ENCODE peak calls at places on chromosome 1, in five cellular contexts. Q is kidney epithelial cell; A is naive thymus-derived CD4-positive, alpha-beta T cell; Z is A673; D is cardiac fibroblast. M is an unnamed sample.

GRCh38 chr1:208081972-208082371 is 162.2 kb downstream of the PLXNA2 start:
- DNase-seq in Q (no peak), A (no peak), Z (no peak), D (no peak), M (no peak)

GRCh38 chr1:47688631-47689296 is 250.9 kb downstream of the FOXD2 start:
- DNase-seq in Q (no peak), A (no peak), Z (no peak), D (no peak), M (no peak)

GRCh38 chr1:51527144-51527543 is 8.1 kb upstream of the EPS15 start:
- DNase-seq in Q (no peak), A (no peak), Z (no peak), D (no peak), M (no peak)

GRCh38 chr1:25117233-25117823 is 115.0 kb downstream of the SYF2 start:
- DNase-seq in Q (no peak), A (no peak), Z (no peak), D (no peak), M (no peak)

GRCh38 chr1:64866689-64867088 is 99.7 kb downstream of the JAK1 start:
- DNase-seq in Q (no peak), A (no peak), Z (no peak), D (no peak), M (no peak)

GRCh38 chr1:89954401-89954800 is 40.5 kb upstream of the ZNF326 start:
- DNase-seq in Q (no peak), A (no peak), Z (no peak), D (no peak), M (no peak)

GRCh38 chr1:10179751-10180150 is 30.6 kb upstream of the KIF1B start:
- DNase-seq in Q (no peak), A (no peak), Z (no peak), D (no peak), M (no peak)

GRCh38 chr1:176801553-176802020 is 338.6 kb downstream of the PAPPA2 start:
- DNase-seq in Q (no peak), A (no peak), Z (peak; percentile 11), D (no peak), M (no peak)

GRCh38 chr1:220013497-220013896 is 32.8 kb downstream of the EPRS1 start:
- DNase-seq in Q (no peak), A (no peak), Z (no peak), D (peak; percentile 59), M (no peak)

GRCh38 chr1:23177031-23177430 is 8.4 kb upstream of the LUZP1 start:
- DNase-seq in Q (no peak), A (no peak), Z (no peak), D (no peak), M (no peak)
- H3K4me3 ChIP-seq in Q (peak overlapping the region; percentile 49), A (peak overlapping the region; percentile 35), Z (peak overlapping the region; percentile 44), D (peak overlapping the region; percentile 58), M (peak overlapping the region; percentile 56)

GRCh38 chr1:54325705-54326461 is 80.3 kb downstream of the SSBP3 start:
- DNase-seq in Q (peak; percentile 19), A (no peak), Z (no peak), D (no peak), M (no peak)
- H3K4me3 ChIP-seq in Q (no peak overlapping the region), A (no peak overlapping the region), Z (no peak overlapping the region), D (no peak overlapping the region), M (no peak overlapping the region)

DNA sequence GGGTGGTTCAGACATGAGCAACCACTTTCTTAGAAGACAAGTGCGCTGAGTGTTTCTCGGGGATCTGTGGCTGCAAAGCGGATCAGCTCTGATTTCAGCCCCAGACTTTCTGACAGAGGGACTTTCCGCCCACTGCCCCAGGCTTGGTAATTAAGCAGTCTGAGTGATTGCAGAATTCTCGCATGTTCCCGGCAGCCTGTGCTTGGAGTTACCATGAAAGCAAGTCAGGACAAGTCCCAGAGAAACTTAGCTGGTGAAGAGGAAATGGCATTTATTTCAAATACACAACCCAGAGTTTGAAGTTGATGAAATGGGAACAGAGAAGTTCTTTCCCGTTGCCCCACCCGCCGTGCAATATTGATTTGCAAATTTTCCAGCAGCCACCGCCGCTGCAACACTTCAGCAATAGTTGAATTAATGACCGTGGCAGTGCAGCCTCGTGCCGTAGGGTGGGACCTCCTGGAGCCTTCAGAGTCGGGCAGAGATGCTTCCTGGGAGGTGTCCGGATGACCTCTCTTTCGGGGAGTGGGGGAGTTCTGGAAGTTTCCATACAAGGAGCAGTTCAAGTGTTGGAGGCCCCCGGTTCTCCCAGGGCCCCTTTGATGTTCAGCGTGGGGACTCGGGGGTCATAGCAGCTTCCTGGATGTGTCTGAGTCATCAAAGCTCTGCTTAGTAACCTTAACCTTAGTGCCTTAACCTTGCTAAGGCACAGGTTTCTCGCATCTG is 134.7 kb downstream of the KAZN start:
- DNase-seq in Q (no peak), A (no peak), Z (peak; percentile 69), D (no peak), M (peak; percentile 54)
- H3K4me3 ChIP-seq in Q (no peak overlapping the region), A (no peak overlapping the region), Z (peak overlapping the region; percentile 5), D (no peak overlapping the region), M (no peak overlapping the region)

GRCh38 chr1:46132529-46133180 is at the start of gene PIK3R3:
- DNase-seq in Q (peak; percentile 92), A (peak; percentile 57), Z (peak; percentile 99), D (peak; percentile 99), M (peak; percentile 97)

GRCh38 chr1:46133181-46133658 is 791 bp upstream of the PIK3R3 start:
- DNase-seq in Q (no peak), A (no peak), Z (no peak), D (no peak), M (no peak)

GRCh38 chr1:46130144-46130543 is 2.3 kb downstream of the PIK3R3 start:
- DNase-seq in Q (no peak), A (no peak), Z (no peak), D (no peak), M (no peak)

GRCh38 chr1:46131093-46131492 is 1.3 kb downstream of the PIK3R3 start:
- DNase-seq in Q (no peak), A (no peak), Z (no peak), D (peak; percentile 33), M (no peak)

DNA sequence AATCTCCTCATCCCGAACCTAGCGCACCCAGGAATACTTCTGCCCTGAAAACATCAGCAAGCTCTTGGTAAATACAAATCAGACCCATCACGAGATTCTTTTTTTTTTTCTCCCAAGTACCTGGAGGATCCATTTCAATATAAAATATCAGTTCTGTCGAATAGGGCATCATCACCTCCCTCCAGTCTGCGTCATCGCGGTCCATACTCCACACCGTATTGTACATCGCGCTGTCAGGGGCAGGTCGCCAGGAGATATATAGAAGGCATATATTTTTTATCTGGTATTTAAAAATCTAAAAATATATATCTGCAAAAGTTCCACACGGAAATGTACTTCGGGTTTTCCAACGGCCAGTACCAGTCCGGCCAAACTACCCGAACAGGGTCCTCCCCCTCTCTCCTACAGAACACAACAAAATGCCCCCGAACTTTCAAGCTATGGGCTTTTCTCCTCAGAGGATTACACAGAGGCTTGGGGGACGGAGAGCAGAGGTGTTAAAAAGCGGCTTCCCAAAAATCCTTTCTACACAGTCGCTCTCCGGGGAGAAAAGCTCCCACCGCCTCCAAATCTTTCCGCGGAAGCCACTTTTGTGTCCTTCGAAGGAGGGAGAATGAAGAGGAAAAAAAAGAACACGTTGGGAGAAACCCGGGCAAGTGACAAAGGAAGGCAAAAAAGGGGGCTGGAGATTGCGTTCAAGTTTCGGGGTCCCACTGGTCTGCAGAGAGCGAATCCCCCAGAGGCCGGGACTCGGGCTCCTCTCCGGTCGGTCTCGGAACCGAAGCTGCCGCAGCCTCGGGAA is 501 bp downstream of the PIK3R3 start:
- DNase-seq in Q (no peak), A (peak; percentile 9), Z (peak; percentile 57), D (peak; percentile 33), M (no peak)
- H3K4me3 ChIP-seq in Q (peak overlapping the region; percentile 61), A (peak overlapping the region; percentile 88), Z (peak overlapping the region; percentile 73), D (peak overlapping the region; percentile 67), M (peak overlapping the region; percentile 88)

GRCh38 chr1:230976825-230977747 is 1.6 kb downstream of the TTC13 start:
- DNase-seq in Q (no peak), A (peak; percentile 66), Z (no peak), D (no peak), M (no peak)
- H3K4me3 ChIP-seq in Q (no peak overlapping the region), A (peak overlapping the region; percentile 67), Z (peak overlapping the region; percentile 65), D (peak overlapping the region; percentile 70), M (peak overlapping the region; percentile 94)

GRCh38 chr1:246576709-246577032 is 10.4 kb downstream of the CNST start:
- DNase-seq in Q (no peak), A (no peak), Z (no peak), D (no peak), M (no peak)
- H3K4me3 ChIP-seq in Q (no peak overlapping the region), A (no peak overlapping the region), Z (no peak overlapping the region), D (no peak overlapping the region), M (no peak overlapping the region)

GRCh38 chr1:15837931-15838330 is 9.6 kb upstream of the SPEN start:
- DNase-seq in Q (no peak), A (no peak), Z (no peak), D (no peak), M (no peak)

GRCh38 chr1:15835741-15836510 is 11.6 kb upstream of the SPEN start:
- DNase-seq in Q (peak; percentile 98), A (peak; percentile 98), Z (peak; percentile 100), D (peak; percentile 100), M (peak; percentile 96)

GRCh38 chr1:15838721-15839120 is 8.8 kb upstream of the SPEN start:
- DNase-seq in Q (no peak), A (no peak), Z (no peak), D (no peak), M (no peak)

GRCh38 chr1:15835205-15835740 is 12.2 kb upstream of the SPEN start:
- DNase-seq in Q (no peak), A (no peak), Z (peak; percentile 68), D (no peak), M (no peak)

GRCh38 chr1:15836772-15837669 is 10.5 kb upstream of the SPEN start:
- DNase-seq in Q (no peak), A (peak; percentile 22), Z (no peak), D (no peak), M (no peak)
- H3K4me3 ChIP-seq in Q (no peak overlapping the region), A (no peak overlapping the region), Z (no peak overlapping the region), D (no peak overlapping the region), M (no peak overlapping the region)

GRCh38 chr1:243849089-243850012 is 692 bp downstream of the AKT3 start:
- DNase-seq in Q (no peak), A (peak; percentile 76), Z (peak; percentile 17), D (peak; percentile 73), M (peak; percentile 32)
- H3K4me3 ChIP-seq in Q (peak overlapping the region; percentile 75), A (peak overlapping the region; percentile 68), Z (peak overlapping the region; percentile 50), D (peak overlapping the region; percentile 66), M (peak overlapping the region; percentile 76)